ENCODE peak calls at places on chromosomes 13 and 19, in nine cellular contexts. One of them, this sample, is unnamed.

GRCh38 chr19:3284759-3285646 is 60.5 kb downstream of the CELF5 start:
- DNase-seq in HuH-7.5: peak; percentile 78
- DNase-seq in hippocampal formation: no peak
- DNase-seq in fibroblast of the aortic adventitia: peak; percentile 38
- DNase-seq in DMS 273 treated with DMSO at 0.1 percent for 48 hours: no peak
- DNase-seq in NCI-H1092 treated with DMSO at 0.1 percent for 48 hours: peak; percentile 28
- DNase-seq in T-cell: peak; percentile 64
- DNase-seq in BJ: no peak
- DNase-seq in HFF-Myc: no peak
- DNase-seq in this sample: no peak

GRCh38 chr13:21360463-21360862 is 98.6 kb downstream of the ZDHHC20 start:
- DNase-seq in HuH-7.5: no peak
- DNase-seq in hippocampal formation: no peak
- DNase-seq in fibroblast of the aortic adventitia: no peak
- DNase-seq in DMS 273 treated with DMSO at 0.1 percent for 48 hours: no peak
- DNase-seq in NCI-H1092 treated with DMSO at 0.1 percent for 48 hours: no peak
- DNase-seq in T-cell: no peak
- DNase-seq in BJ: no peak
- DNase-seq in HFF-Myc: no peak
- DNase-seq in this sample: no peak

GRCh38 chr13:66635526-66635925 is 594.6 kb downstream of the PCDH9 start:
- DNase-seq in HuH-7.5: no peak
- DNase-seq in hippocampal formation: no peak
- DNase-seq in fibroblast of the aortic adventitia: peak; percentile 92
- DNase-seq in DMS 273 treated with DMSO at 0.1 percent for 48 hours: no peak
- DNase-seq in NCI-H1092 treated with DMSO at 0.1 percent for 48 hours: no peak
- DNase-seq in T-cell: no peak
- DNase-seq in BJ: peak; percentile 48
- DNase-seq in HFF-Myc: peak; percentile 35
- DNase-seq in this sample: peak; percentile 29

GRCh38 chr19:33799507-33799906 is 2.8 kb downstream of the KCTD15 start:
- DNase-seq in HuH-7.5: no peak
- DNase-seq in hippocampal formation: no peak
- DNase-seq in fibroblast of the aortic adventitia: no peak
- DNase-seq in DMS 273 treated with DMSO at 0.1 percent for 48 hours: no peak
- DNase-seq in NCI-H1092 treated with DMSO at 0.1 percent for 48 hours: no peak
- DNase-seq in T-cell: no peak
- DNase-seq in BJ: no peak
- DNase-seq in HFF-Myc: no peak
- DNase-seq in this sample: no peak

GRCh38 chr19:1719519-1719918 is 33.8 kb upstream of the ONECUT3 start:
- DNase-seq in HuH-7.5: no peak
- DNase-seq in hippocampal formation: no peak
- DNase-seq in fibroblast of the aortic adventitia: no peak
- DNase-seq in DMS 273 treated with DMSO at 0.1 percent for 48 hours: no peak
- DNase-seq in NCI-H1092 treated with DMSO at 0.1 percent for 48 hours: no peak
- DNase-seq in T-cell: no peak
- DNase-seq in BJ: no peak
- DNase-seq in HFF-Myc: no peak
- DNase-seq in this sample: no peak

GRCh38 chr13:77781804-77782203 is 84.3 kb downstream of the SLAIN1 start:
- DNase-seq in HuH-7.5: no peak
- DNase-seq in hippocampal formation: no peak
- DNase-seq in fibroblast of the aortic adventitia: no peak
- DNase-seq in DMS 273 treated with DMSO at 0.1 percent for 48 hours: no peak
- DNase-seq in NCI-H1092 treated with DMSO at 0.1 percent for 48 hours: no peak
- DNase-seq in T-cell: no peak
- DNase-seq in BJ: no peak
- DNase-seq in HFF-Myc: no peak
- DNase-seq in this sample: no peak

GRCh38 chr13:102609696-102610095 is 12.9 kb downstream of the TPP2 start:
- DNase-seq in HuH-7.5: no peak
- DNase-seq in hippocampal formation: no peak
- DNase-seq in fibroblast of the aortic adventitia: no peak
- DNase-seq in DMS 273 treated with DMSO at 0.1 percent for 48 hours: no peak
- DNase-seq in NCI-H1092 treated with DMSO at 0.1 percent for 48 hours: no peak
- DNase-seq in T-cell: no peak
- DNase-seq in BJ: no peak
- DNase-seq in HFF-Myc: no peak
- DNase-seq in this sample: no peak

GRCh38 chr19:32613008-32613407 is 32.0 kb downstream of the PDCD5 start:
- DNase-seq in HuH-7.5: no peak
- DNase-seq in hippocampal formation: no peak
- DNase-seq in fibroblast of the aortic adventitia: no peak
- DNase-seq in DMS 273 treated with DMSO at 0.1 percent for 48 hours: no peak
- DNase-seq in NCI-H1092 treated with DMSO at 0.1 percent for 48 hours: no peak
- DNase-seq in T-cell: no peak
- DNase-seq in BJ: no peak
- DNase-seq in HFF-Myc: no peak
- DNase-seq in this sample: no peak

GRCh38 chr19:30556230-30556711 is 184.1 kb downstream of the ZNF536 start:
- DNase-seq in HuH-7.5: no peak
- DNase-seq in hippocampal formation: peak; percentile 38
- DNase-seq in fibroblast of the aortic adventitia: no peak
- DNase-seq in DMS 273 treated with DMSO at 0.1 percent for 48 hours: no peak
- DNase-seq in NCI-H1092 treated with DMSO at 0.1 percent for 48 hours: no peak
- DNase-seq in T-cell: no peak
- DNase-seq in BJ: no peak
- DNase-seq in HFF-Myc: no peak
- DNase-seq in this sample: no peak

GRCh38 chr13:93345642-93346220 is 119.1 kb downstream of the GPC6 start:
- DNase-seq in HuH-7.5: no peak
- DNase-seq in hippocampal formation: no peak
- DNase-seq in fibroblast of the aortic adventitia: no peak
- DNase-seq in DMS 273 treated with DMSO at 0.1 percent for 48 hours: no peak
- DNase-seq in NCI-H1092 treated with DMSO at 0.1 percent for 48 hours: no peak
- DNase-seq in T-cell: no peak
- DNase-seq in BJ: peak; percentile 60
- DNase-seq in HFF-Myc: no peak
- DNase-seq in this sample: no peak

GRCh38 chr19:41449079-41449864 is 6.3 kb downstream of the ERICH4 start:
- DNase-seq in HuH-7.5: peak; percentile 85
- DNase-seq in hippocampal formation: peak; percentile 70
- DNase-seq in fibroblast of the aortic adventitia: peak; percentile 72
- DNase-seq in DMS 273 treated with DMSO at 0.1 percent for 48 hours: no peak
- DNase-seq in NCI-H1092 treated with DMSO at 0.1 percent for 48 hours: peak; percentile 43
- DNase-seq in T-cell: peak; percentile 50
- DNase-seq in BJ: no peak
- DNase-seq in HFF-Myc: no peak
- DNase-seq in this sample: no peak

GRCh38 chr13:41268764-41269163 is 5.4 kb upstream of the MTRF1 start:
- DNase-seq in HuH-7.5: no peak
- DNase-seq in hippocampal formation: no peak
- DNase-seq in fibroblast of the aortic adventitia: no peak
- DNase-seq in DMS 273 treated with DMSO at 0.1 percent for 48 hours: peak; percentile 2
- DNase-seq in NCI-H1092 treated with DMSO at 0.1 percent for 48 hours: no peak
- DNase-seq in T-cell: no peak
- DNase-seq in BJ: no peak
- DNase-seq in HFF-Myc: peak; percentile 22
- DNase-seq in this sample: no peak

GRCh38 chr19:16579381-16579780 is 7.2 kb upstream of the SLC35E1 start:
- DNase-seq in HuH-7.5: no peak
- DNase-seq in hippocampal formation: no peak
- DNase-seq in fibroblast of the aortic adventitia: no peak
- DNase-seq in DMS 273 treated with DMSO at 0.1 percent for 48 hours: no peak
- DNase-seq in NCI-H1092 treated with DMSO at 0.1 percent for 48 hours: no peak
- DNase-seq in T-cell: no peak
- DNase-seq in BJ: no peak
- DNase-seq in HFF-Myc: no peak
- DNase-seq in this sample: no peak

GRCh38 chr13:41833851-41834250 is 127.1 kb downstream of the VWA8 start:
- DNase-seq in HuH-7.5: no peak
- DNase-seq in hippocampal formation: no peak
- DNase-seq in fibroblast of the aortic adventitia: peak; percentile 36
- DNase-seq in DMS 273 treated with DMSO at 0.1 percent for 48 hours: no peak
- DNase-seq in NCI-H1092 treated with DMSO at 0.1 percent for 48 hours: no peak
- DNase-seq in T-cell: no peak
- DNase-seq in BJ: no peak
- DNase-seq in HFF-Myc: no peak
- DNase-seq in this sample: no peak

GRCh38 chr19:17757125-17757524 is 5.8 kb downstream of the FCHO1 start:
- DNase-seq in HuH-7.5: no peak
- DNase-seq in hippocampal formation: peak; percentile 96
- DNase-seq in fibroblast of the aortic adventitia: peak; percentile 47
- DNase-seq in DMS 273 treated with DMSO at 0.1 percent for 48 hours: peak; percentile 74
- DNase-seq in NCI-H1092 treated with DMSO at 0.1 percent for 48 hours: peak; percentile 89
- DNase-seq in T-cell: no peak
- DNase-seq in BJ: no peak
- DNase-seq in HFF-Myc: no peak
- DNase-seq in this sample: no peak